ENCODE peak calls at places on chromosomes 1 and 21, in eight cellular contexts. A is transverse colon, C is suprapubic skin, I is stomach, K is spleen, P is HCT116, R is GM23338, O is K562. V is an unnamed sample.
A peak's percentile ranks its signal among the peaks of the same experiment; 100 is the strongest.

GRCh38 chr1:201184734-201185453 is 5.7 kb upstream of the IGFN1 start:
- DNase-seq in C (peak; percentile 52), I (peak; percentile 33), K (peak; percentile 54), R (peak; percentile 80), P (peak; percentile 54), O (peak; percentile 61), A (peak; percentile 25), V (no peak)

GRCh38 chr21:26874347-26874746 is 29.1 kb upstream of the ADAMTS1 start:
- DNase-seq in A (no peak), O (no peak), K (no peak), R (no peak), C (no peak), P (no peak), I (no peak), V (no peak)

GRCh38 chr1:110118636-110119396 is 6.6 kb downstream of the UBL4B start:
- DNase-seq in R (no peak), I (no peak), P (no peak), C (no peak), K (peak; percentile 4), O (no peak), A (no peak), V (peak; percentile 39)

GRCh38 chr1:18554597-18554996 is 73.9 kb downstream of the KLHDC7A start:
- DNase-seq in I (peak; percentile 49), P (no peak), O (no peak), R (no peak), A (no peak), C (no peak), K (no peak), V (no peak)

GRCh38 chr1:205271277-205271676 is 43.5 kb downstream of the TMCC2 start:
- DNase-seq in O (no peak), R (no peak), A (no peak), P (no peak), K (no peak), I (no peak), C (no peak), V (no peak)

GRCh38 chr1:89276690-89277089 is 4.0 kb upstream of the GBP5 start:
- DNase-seq in P (no peak), O (peak; percentile 3), A (no peak), R (peak; percentile 11), K (no peak), C (no peak), I (no peak), V (no peak)

GRCh38 chr1:161940866-161941591 is 82.6 kb downstream of the OLFML2B start:
- DNase-seq in I (no peak), A (no peak), C (no peak), O (no peak), P (no peak), R (no peak), K (no peak), V (no peak)

GRCh38 chr1:208933984-208934525 is 649.5 kb upstream of the CAMK1G start:
- DNase-seq in K (no peak), P (no peak), O (no peak), R (no peak), C (no peak), I (no peak), A (no peak), V (no peak)

GRCh38 chr1:61269648-61270047 is 187.3 kb downstream of the NFIA start:
- DNase-seq in A (no peak), O (no peak), K (no peak), P (no peak), C (no peak), I (no peak), R (no peak), V (no peak)

GRCh38 chr1:30037251-30038118 is 685.9 kb downstream of the MATN1 start:
- DNase-seq in K (no peak), R (no peak), A (no peak), C (no peak), O (no peak), P (no peak), I (no peak), V (no peak)

GRCh38 chr1:25556791-25557476 is 13.5 kb downstream of the LDLRAP1 start:
- DNase-seq in P (no peak), I (no peak), A (peak; percentile 57), O (no peak), C (no peak), R (no peak), K (no peak), V (no peak)

GRCh38 chr1:59290173-59290954 is 6.5 kb upstream of the FGGY start:
- DNase-seq in R (peak; percentile 78), C (no peak), O (peak; percentile 78), K (no peak), I (peak; percentile 57), P (peak; percentile 88), A (peak; percentile 52), V (no peak)

GRCh38 chr1:206895320-206895719 is 1.9 kb upstream of the IL24 start:
- DNase-seq in I (no peak), O (no peak), K (no peak), C (no peak), A (no peak), P (no peak), R (no peak), V (no peak)

GRCh38 chr1:37995773-37996379 is 6.1 kb upstream of the SF3A3 start:
- DNase-seq in O (no peak), K (peak; percentile 87), C (peak; percentile 94), I (peak; percentile 51), A (peak; percentile 74), P (no peak), R (peak; percentile 96), V (peak; percentile 96)

GRCh38 chr1:1164701-1165451 is 8.8 kb upstream of the TTLL10 start:
- DNase-seq in A (peak; percentile 67), P (no peak), C (no peak), I (peak; percentile 79), K (no peak), O (no peak), R (peak; percentile 83), V (no peak)

GRCh38 chr1:1166642-1167415 is 6.9 kb upstream of the TTLL10 start:
- DNase-seq in I (no peak), O (no peak), K (peak; percentile 73), R (no peak), A (peak; percentile 14), C (no peak), P (no peak), V (no peak)

GRCh38 chr1:1164361-1164700 is 9.3 kb upstream of the TTLL10 start:
- DNase-seq in O (no peak), I (no peak), R (no peak), A (no peak), P (no peak), C (no peak), K (no peak), V (no peak)

GRCh38 chr1:1165900-1166421 is 7.7 kb upstream of the TTLL10 start:
- DNase-seq in O (no peak), A (peak; percentile 37), C (no peak), R (no peak), P (no peak), I (peak; percentile 75), K (no peak), V (no peak)

DNA sequence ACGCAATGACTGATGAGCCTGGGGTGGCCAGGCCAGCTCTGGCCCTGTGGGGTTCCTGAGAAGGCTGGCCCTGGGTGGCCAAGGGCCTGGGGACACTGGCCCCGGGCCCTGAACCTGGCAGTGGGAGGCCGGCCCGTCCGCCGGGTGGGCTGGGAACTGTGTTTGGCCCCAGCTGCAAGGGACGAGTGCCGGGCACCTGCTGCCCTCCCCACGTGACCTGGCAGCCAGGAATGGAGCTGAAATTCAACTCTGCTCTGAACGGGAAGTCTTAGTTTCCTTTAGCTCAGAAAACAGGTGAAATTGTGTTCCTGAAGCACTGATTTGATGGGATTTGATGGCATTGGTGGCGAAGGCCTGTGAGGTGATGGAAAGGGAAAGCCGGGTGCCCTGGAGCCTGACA is 8.2 kb upstream of the TTLL10 start:
- DNase-seq in C (no peak), R (no peak), K (no peak), I (no peak), O (no peak), A (no peak), P (no peak), V (no peak)
- H3K4me3 ChIP-seq in C (peak overlapping the region; percentile 55), R (no peak overlapping the region), K (no peak overlapping the region), I (peak overlapping the region; percentile 41), O (no peak overlapping the region), A (peak overlapping the region; percentile 56), P (peak overlapping the region; percentile 88), V (no peak overlapping the region)

DNA sequence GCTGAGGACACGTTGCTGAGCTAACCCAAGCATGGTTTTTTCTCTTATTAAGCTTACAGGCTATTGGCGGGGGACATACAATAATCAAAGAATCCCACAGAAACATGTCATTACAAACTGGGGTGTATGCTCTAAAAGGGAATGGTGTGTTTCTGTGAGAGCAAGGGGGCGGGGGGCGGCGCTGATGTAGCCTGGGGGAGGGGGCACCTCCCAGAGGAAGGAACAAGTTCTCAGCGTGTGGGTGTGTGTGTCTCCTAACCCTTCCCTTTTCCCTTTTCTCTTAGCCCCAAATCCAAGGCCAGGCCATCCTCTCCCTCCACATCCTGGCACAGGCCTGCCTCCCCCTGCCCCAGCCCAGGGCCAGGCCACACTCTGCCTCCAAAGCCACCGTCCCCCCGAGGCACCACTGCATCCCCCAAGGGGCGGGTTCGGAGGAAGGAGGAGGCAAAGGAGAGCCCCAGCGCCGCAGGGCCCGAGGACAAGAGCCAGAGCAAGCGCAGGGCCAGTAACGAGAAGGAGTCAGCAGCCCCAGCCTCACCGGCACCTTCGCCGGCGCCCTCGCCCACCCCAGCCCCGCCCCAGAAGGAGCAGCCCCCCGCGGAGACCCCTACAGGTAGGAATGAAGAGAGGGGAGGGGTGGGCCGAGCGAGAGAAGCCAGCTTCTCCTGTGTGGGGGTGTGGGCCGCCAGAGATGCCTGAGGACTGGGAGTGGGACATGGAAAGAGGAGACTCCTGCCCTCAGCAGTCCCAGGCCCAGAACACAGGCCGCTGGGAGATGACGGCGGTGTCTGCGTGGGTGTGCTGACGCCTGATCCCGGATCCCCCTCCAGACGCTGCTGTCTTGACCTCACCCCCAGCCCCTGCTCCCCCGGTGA is 21.9 kb downstream of the MAP7D1 start:
- DNase-seq in P (no peak), K (no peak), A (no peak), I (no peak), O (no peak), R (peak; percentile 60), C (no peak), V (no peak)
- H3K36me3 ChIP-seq in P (peaks cover 35% of the 10 kb centered on the region), K (peaks cover 86% of the 10 kb centered on the region), A (peaks cover 30% of the 10 kb centered on the region), I (peaks cover 93% of the 10 kb centered on the region), O (peaks cover 82% of the 10 kb centered on the region), R (peaks cover 4% of the 10 kb centered on the region), C (peaks cover 90% of the 10 kb centered on the region), V (peaks cover 72% of the 10 kb centered on the region)

DNA sequence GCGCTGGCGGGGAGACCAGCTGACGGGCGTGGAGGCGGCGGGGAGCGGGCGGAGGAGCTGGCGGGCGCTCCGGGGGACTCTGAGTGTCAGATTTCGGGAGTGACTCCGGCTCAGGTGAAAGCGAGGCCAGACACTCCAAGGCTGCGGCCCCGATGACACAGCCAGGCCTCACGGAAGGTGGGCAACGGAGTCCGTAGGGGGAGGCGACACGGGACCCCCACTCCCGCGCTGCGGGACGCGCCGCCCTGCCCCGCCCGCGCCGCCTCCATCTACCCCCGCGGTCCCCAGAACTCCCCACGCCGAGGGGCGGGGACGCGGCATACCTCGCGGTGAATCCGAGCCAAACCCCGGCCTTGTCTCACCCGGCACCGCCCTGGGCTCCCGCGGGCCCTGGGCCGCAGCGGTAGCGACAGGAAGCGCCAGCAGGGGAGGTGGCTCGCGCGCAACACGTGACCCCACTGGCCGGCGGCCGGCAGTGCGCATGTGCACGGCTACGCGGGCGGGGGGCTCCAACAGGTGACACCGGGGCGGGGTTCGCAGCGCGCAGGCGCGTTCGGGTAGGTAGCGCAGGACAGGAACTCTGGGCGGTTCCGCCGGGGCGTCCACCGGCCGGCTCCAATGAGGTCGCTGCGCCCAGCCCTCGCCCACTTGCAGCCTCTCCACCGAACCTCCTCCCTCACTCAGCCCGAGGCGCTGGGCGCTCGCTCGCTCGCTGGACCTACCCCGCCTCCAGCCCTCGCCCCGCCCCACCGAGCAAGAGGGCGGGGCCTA is at the start of gene CC2D1B:
- DNase-seq in R (peak; percentile 98), A (peak; percentile 99), O (peak; percentile 100), K (peak; percentile 100), C (peak; percentile 99), P (peak; percentile 96), I (peak; percentile 99), V (peak; percentile 99)
- TF ChIP-seq POLR2AphosphoS5 in R (peak; percentile 93), A (peak; percentile 92), O (peak; percentile 85), K (peak; percentile 97), C (peak; percentile 50), P (peak; percentile 92), I (peak; percentile 90), V (peak; percentile 94)

GRCh38 chr1:102498929-102499328 is 502.2 kb upstream of the OLFM3 start:
- DNase-seq in K (no peak), O (no peak), A (no peak), I (no peak), C (no peak), R (no peak), P (no peak), V (no peak)
- H3K4me3 ChIP-seq in K (no peak overlapping the region), O (no peak overlapping the region), A (no peak overlapping the region), I (no peak overlapping the region), C (no peak overlapping the region), R (no peak overlapping the region), P (no peak overlapping the region), V (no peak overlapping the region)